ENCODE peak calls at places on chromosomes 3 and 15, in six cellular contexts. C, J, K, I, E and Y are unnamed samples.

GRCh38 chr3:14541646-14542045 is 1.5 kb upstream of the GRIP2 start:
- DNase-seq in C (no peak), J (no peak), K (no peak), I (no peak), E (no peak), Y (no peak)

GRCh38 chr3:45437388-45437787 is 49.0 kb downstream of the LARS2 start:
- DNase-seq in C (no peak), J (peak), K (no peak), I (no peak), E (no peak), Y (no peak)

GRCh38 chr3:69444980-69445379 is 59.1 kb upstream of the FRMD4B start:
- DNase-seq in C (no peak), J (peak), K (no peak), I (no peak), E (no peak), Y (no peak)

GRCh38 chr15:101445562-101446526 is 43.7 kb downstream of the PCSK6 start:
- DNase-seq in C (no peak), J (peak), K (no peak), I (peak), E (no peak), Y (no peak)

GRCh38 chr3:195548496-195548895 is 5.4 kb upstream of the PPP1R2 start:
- DNase-seq in C (no peak), J (no peak), K (no peak), I (no peak), E (no peak), Y (no peak)

GRCh38 chr15:77710637-77711036 is 77.9 kb upstream of the LINGO1 start:
- DNase-seq in C (no peak), J (no peak), K (no peak), I (no peak), E (no peak), Y (no peak)

GRCh38 chr15:38085104-38085503 is 150.7 kb downstream of the TMCO5A start:
- DNase-seq in C (no peak), J (no peak), K (no peak), I (no peak), E (no peak), Y (no peak)

GRCh38 chr3:124836448-124836847 is 50.7 kb downstream of the ITGB5 start:
- DNase-seq in C (no peak), J (no peak), K (no peak), I (no peak), E (no peak), Y (no peak)

GRCh38 chr15:52140646-52141045 is 28.1 kb upstream of the BCL2L10 start:
- DNase-seq in C (no peak), J (no peak), K (no peak), I (no peak), E (no peak), Y (no peak)

GRCh38 chr3:184186184-184186901 is at the start of gene ABCF3:
- DNase-seq in C (no peak), J (peak), K (no peak), I (no peak), E (no peak), Y (no peak)

GRCh38 chr3:113038326-113038725 is 47.5 kb downstream of the GTPBP8 start:
- DNase-seq in C (no peak), J (no peak), K (no peak), I (no peak), E (no peak), Y (no peak)

GRCh38 chr3:106827515-106828213 is 549.6 kb upstream of the CCDC54 start:
- DNase-seq in C (no peak), J (peak), K (no peak), I (no peak), E (no peak), Y (no peak)

GRCh38 chr3:45414823-45415222 is 26.4 kb downstream of the LARS2 start:
- DNase-seq in C (no peak), J (no peak), K (no peak), I (no peak), E (no peak), Y (no peak)

GRCh38 chr3:346186-346585 is 149.6 kb downstream of the CHL1 start:
- DNase-seq in C (no peak), J (no peak), K (no peak), I (no peak), E (no peak), Y (no peak)